ENCODE peak calls at places on chromosomes 7 and 10, in four cellular contexts. One of them, this sample, is unnamed.

GRCh38 chr10:97686301-97686961 is 610 bp downstream of the AVPI1 start:
- DNase-seq in WTC11: no peak
- DNase-seq in HepG2: no peak
- DNase-seq in K562: peak
- DNase-seq in this sample: no peak

GRCh38 chr7:106573738-106574137 is 87.2 kb downstream of the CCDC71L start:
- DNase-seq in WTC11: no peak
- DNase-seq in HepG2: no peak
- DNase-seq in K562: no peak
- DNase-seq in this sample: no peak

GRCh38 chr10:5094265-5095205 is at the start of gene AKR1C3:
- DNase-seq in WTC11: no peak
- DNase-seq in HepG2: peak
- DNase-seq in K562: peak
- DNase-seq in this sample: peak

GRCh38 chr10:89283174-89283987 is 18.5 kb upstream of the IFIT2 start:
- DNase-seq in WTC11: no peak
- DNase-seq in HepG2: no peak
- DNase-seq in K562: no peak
- DNase-seq in this sample: no peak

GRCh38 chr7:135976312-135977019 is 693 bp downstream of the MTPN start:
- DNase-seq in WTC11: peak
- DNase-seq in HepG2: peak
- DNase-seq in K562: peak
- DNase-seq in this sample: peak

GRCh38 chr10:132450466-132450824 is 53.4 kb downstream of the PWWP2B start:
- DNase-seq in WTC11: no peak
- DNase-seq in HepG2: no peak
- DNase-seq in K562: no peak
- DNase-seq in this sample: no peak

GRCh38 chr7:140593583-140593982 is 47.0 kb downstream of the DENND2A start:
- DNase-seq in WTC11: no peak
- DNase-seq in HepG2: no peak
- DNase-seq in K562: no peak
- DNase-seq in this sample: no peak

GRCh38 chr10:85891471-85891870 is 475.1 kb downstream of the GRID1 start:
- DNase-seq in WTC11: no peak
- DNase-seq in HepG2: no peak
- DNase-seq in K562: no peak
- DNase-seq in this sample: no peak

GRCh38 chr10:132408367-132408781 is 11.4 kb downstream of the PWWP2B start:
- DNase-seq in WTC11: peak
- DNase-seq in HepG2: no peak
- DNase-seq in K562: no peak
- DNase-seq in this sample: no peak

GRCh38 chr7:69295971-69296370 is 302.3 kb upstream of the AUTS2 start:
- DNase-seq in WTC11: no peak
- DNase-seq in HepG2: no peak
- DNase-seq in K562: no peak
- DNase-seq in this sample: no peak

GRCh38 chr7:2490306-2490705 is 14.1 kb upstream of the GRIFIN start:
- DNase-seq in WTC11: no peak
- DNase-seq in HepG2: no peak
- DNase-seq in K562: no peak
- DNase-seq in this sample: no peak

GRCh38 chr7:90409667-90410066 is 6.4 kb downstream of the CLDN12 start:
- DNase-seq in WTC11: no peak
- DNase-seq in HepG2: peak
- DNase-seq in K562: no peak
- DNase-seq in this sample: no peak

GRCh38 chr7:71594746-71595145 is 462.8 kb downstream of the GALNT17 start:
- DNase-seq in WTC11: no peak
- DNase-seq in HepG2: no peak
- DNase-seq in K562: no peak
- DNase-seq in this sample: no peak

GRCh38 chr7:150665075-150665794 is 20.3 kb upstream of the GIMAP2 start:
- DNase-seq in WTC11: no peak
- DNase-seq in HepG2: no peak
- DNase-seq in K562: no peak
- DNase-seq in this sample: no peak

GRCh38 chr10:96856317-96856716 is 24.2 kb downstream of the LCOR start:
- DNase-seq in WTC11: no peak
- DNase-seq in HepG2: no peak
- DNase-seq in K562: no peak
- DNase-seq in this sample: no peak

GRCh38 chr10:5511885-5512280 is 12.5 kb upstream of the CALML5 start:
- DNase-seq in WTC11: no peak
- DNase-seq in HepG2: no peak
- DNase-seq in K562: no peak
- DNase-seq in this sample: no peak

GRCh38 chr10:43398939-43399871 is 9.8 kb downstream of the HNRNPF start:
- DNase-seq in WTC11: no peak
- DNase-seq in HepG2: peak
- DNase-seq in K562: no peak
- DNase-seq in this sample: no peak

GRCh38 chr10:99525897-99526296 is 6.8 kb upstream of the NKX2-3 start:
- DNase-seq in WTC11: no peak
- DNase-seq in HepG2: no peak
- DNase-seq in K562: no peak
- DNase-seq in this sample: no peak

GRCh38 chr7:103132995-103133688 is 15.8 kb downstream of the NAPEPLD start:
- DNase-seq in WTC11: no peak
- DNase-seq in HepG2: no peak
- DNase-seq in K562: no peak
- DNase-seq in this sample: no peak

GRCh38 chr10:27503498-27504006 is 552 bp upstream of the RAB18 start:
- DNase-seq in WTC11: no peak
- DNase-seq in HepG2: no peak
- DNase-seq in K562: no peak
- DNase-seq in this sample: no peak

GRCh38 chr7:37119296-37119695 is 329.4 kb downstream of the ELMO1 start:
- DNase-seq in WTC11: no peak
- DNase-seq in HepG2: no peak
- DNase-seq in K562: no peak
- DNase-seq in this sample: no peak

GRCh38 chr7:7761974-7762769 is 43.8 kb upstream of the RPA3 start:
- DNase-seq in WTC11: no peak
- DNase-seq in HepG2: no peak
- DNase-seq in K562: peak
- DNase-seq in this sample: no peak

GRCh38 chr7:107913846-107914245 is 22.9 kb downstream of the DLD start:
- DNase-seq in WTC11: no peak
- DNase-seq in HepG2: no peak
- DNase-seq in K562: no peak
- DNase-seq in this sample: no peak

GRCh38 chr7:97025983-97026704 is 1.5 kb upstream of the DLX5 start:
- DNase-seq in WTC11: no peak
- DNase-seq in HepG2: no peak
- DNase-seq in K562: no peak
- DNase-seq in this sample: no peak

GRCh38 chr10:93820434-93820833 is 62.7 kb downstream of the LGI1 start:
- DNase-seq in WTC11: no peak
- DNase-seq in HepG2: no peak
- DNase-seq in K562: no peak
- DNase-seq in this sample: no peak

GRCh38 chr10:116868722-116869121 is 19.4 kb downstream of the ENO4 start:
- DNase-seq in WTC11: no peak
- DNase-seq in HepG2: no peak
- DNase-seq in K562: no peak
- DNase-seq in this sample: no peak

GRCh38 chr10:69329721-69330178 is 51.5 kb downstream of the HK1 start:
- DNase-seq in WTC11: peak
- DNase-seq in HepG2: no peak
- DNase-seq in K562: no peak
- DNase-seq in this sample: no peak

GRCh38 chr7:99270702-99271101 is 1.9 kb upstream of the MYH16 start:
- DNase-seq in WTC11: peak
- DNase-seq in HepG2: peak
- DNase-seq in K562: peak
- DNase-seq in this sample: no peak

GRCh38 chr10:24205846-24206245 is 3.1 kb upstream of the KIAA1217 start:
- DNase-seq in WTC11: no peak
- DNase-seq in HepG2: no peak
- DNase-seq in K562: no peak
- DNase-seq in this sample: no peak

GRCh38 chr7:83872501-83872900 is 223.6 kb upstream of the SEMA3E start:
- DNase-seq in WTC11: no peak
- DNase-seq in HepG2: no peak
- DNase-seq in K562: no peak
- DNase-seq in this sample: no peak

GRCh38 chr7:152076324-152076821 is 50.9 kb downstream of the GALNT11 start:
- DNase-seq in WTC11: peak
- DNase-seq in HepG2: peak
- DNase-seq in K562: peak
- DNase-seq in this sample: peak

GRCh38 chr7:143229054-143229790 is 7.4 kb downstream of the TAS2R40 start:
- DNase-seq in WTC11: peak
- DNase-seq in HepG2: no peak
- DNase-seq in K562: no peak
- DNase-seq in this sample: no peak

GRCh38 chr7:106220307-106220706 is 64.5 kb downstream of the NAMPT start:
- DNase-seq in WTC11: no peak
- DNase-seq in HepG2: no peak
- DNase-seq in K562: no peak
- DNase-seq in this sample: no peak

GRCh38 chr7:158838238-158838637 is 8.9 kb upstream of the ESYT2 start:
- DNase-seq in WTC11: no peak
- DNase-seq in HepG2: no peak
- DNase-seq in K562: no peak
- DNase-seq in this sample: no peak

GRCh38 chr10:62047960-62048383 is 146.5 kb downstream of the ARID5B start:
- DNase-seq in WTC11: no peak
- DNase-seq in HepG2: peak
- DNase-seq in K562: no peak
- DNase-seq in this sample: no peak

GRCh38 chr10:62049815-62050626 is 148.5 kb downstream of the ARID5B start:
- DNase-seq in WTC11: no peak
- DNase-seq in HepG2: no peak
- DNase-seq in K562: no peak
- DNase-seq in this sample: no peak

GRCh38 chr10:62050627-62050924 is 149.1 kb downstream of the ARID5B start:
- DNase-seq in WTC11: no peak
- DNase-seq in HepG2: no peak
- DNase-seq in K562: no peak
- DNase-seq in this sample: no peak

GRCh38 chr10:62048473-62048872 is 147.0 kb downstream of the ARID5B start:
- DNase-seq in WTC11: no peak
- DNase-seq in HepG2: no peak
- DNase-seq in K562: no peak
- DNase-seq in this sample: no peak

DNA sequence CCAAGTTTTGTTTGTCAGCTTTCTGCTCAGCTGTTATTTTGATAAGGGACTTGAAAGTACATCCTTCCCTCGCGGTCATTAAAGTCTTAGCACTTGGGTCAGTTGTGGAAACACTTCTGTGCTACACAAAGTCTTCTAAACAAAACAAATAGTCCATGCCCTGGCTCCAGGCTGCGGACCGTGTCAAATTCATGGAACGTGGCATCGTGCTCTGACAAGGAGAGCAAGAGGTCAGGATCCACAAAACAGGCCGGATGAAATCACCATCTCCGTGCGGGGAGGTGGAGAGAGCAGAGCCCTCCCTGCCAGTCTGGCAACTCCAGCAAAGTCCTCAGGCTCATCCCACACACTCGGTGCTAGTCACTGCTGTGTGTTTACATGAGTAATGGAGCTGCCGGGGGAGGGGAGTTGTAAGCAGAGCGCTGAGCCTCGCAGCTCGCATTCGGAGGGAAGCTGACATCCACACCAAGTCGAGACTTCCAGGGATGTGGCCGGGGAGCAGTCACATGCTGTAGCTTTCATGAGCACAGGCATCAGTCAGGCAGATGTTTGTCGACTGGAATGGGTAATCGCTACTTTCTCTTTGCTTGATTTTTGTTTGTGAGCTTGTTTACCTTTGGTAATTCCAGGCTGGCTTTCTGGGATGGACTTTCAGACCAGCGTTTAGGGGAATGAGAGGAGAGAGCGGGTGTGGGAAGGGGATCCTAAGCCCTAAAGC is 147.6 kb downstream of the ARID5B start:
- DNase-seq in WTC11: peak
- DNase-seq in HepG2: peak
- DNase-seq in K562: peak
- DNase-seq in this sample: peak
- TF ChIP-seq ELF4 in WTC11: no peak
- TF ChIP-seq ELF4 in HepG2: peak
- TF ChIP-seq ELF4 in K562: no peak
- TF ChIP-seq ELF4 in this sample: no peak

DNA sequence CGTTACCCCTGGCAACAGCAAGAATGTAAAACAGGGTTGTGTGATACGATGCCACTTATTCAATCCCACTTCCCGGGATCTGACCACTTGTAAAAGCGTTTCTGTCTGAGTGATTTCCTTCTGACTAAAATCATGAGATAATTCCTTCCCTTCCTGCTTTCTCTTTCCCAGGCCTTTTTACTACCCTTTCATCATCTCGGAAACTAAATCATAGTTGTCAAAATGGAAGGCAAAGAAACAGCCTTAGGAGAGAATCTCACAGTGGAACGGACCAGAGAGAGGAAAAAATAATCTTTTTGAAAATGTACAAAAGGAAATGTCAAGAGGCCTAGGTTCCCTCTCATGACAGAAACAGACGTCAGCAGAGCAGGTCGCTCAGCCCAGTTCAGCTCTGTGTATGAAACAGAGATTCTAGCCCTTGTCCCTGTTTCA is 29.7 kb downstream of the DIP2C start:
- DNase-seq in WTC11: no peak
- DNase-seq in HepG2: no peak
- DNase-seq in K562: no peak
- DNase-seq in this sample: no peak
- TF ChIP-seq ELF4 in WTC11: no peak
- TF ChIP-seq ELF4 in HepG2: no peak
- TF ChIP-seq ELF4 in K562: no peak
- TF ChIP-seq ELF4 in this sample: no peak

GRCh38 chr7:129684777-129685176 is 73.3 kb downstream of the NRF1 start:
- DNase-seq in WTC11: no peak
- DNase-seq in HepG2: peak
- DNase-seq in K562: peak
- DNase-seq in this sample: no peak
- TF ChIP-seq ELF4 in WTC11: no peak
- TF ChIP-seq ELF4 in HepG2: no peak
- TF ChIP-seq ELF4 in K562: no peak
- TF ChIP-seq ELF4 in this sample: no peak

GRCh38 chr7:42224391-42225003 is 12.5 kb downstream of the GLI3 start:
- DNase-seq in WTC11: peak
- DNase-seq in HepG2: no peak
- DNase-seq in K562: no peak
- DNase-seq in this sample: no peak
- TF ChIP-seq ELF4 in WTC11: no peak
- TF ChIP-seq ELF4 in HepG2: no peak
- TF ChIP-seq ELF4 in K562: no peak
- TF ChIP-seq ELF4 in this sample: no peak

This sample was measured in HEK293T.